ENCODE peak calls at places on chromosomes 3 and 15, in four cellular contexts. T is K562, F is HCT116, L is HepG2. M is an unnamed sample.

GRCh38 chr3:181358555-181358954 is 353.2 kb upstream of the SOX2 start:
- DNase-seq in T (no peak), F (no peak), L (no peak), M (no peak)

GRCh38 chr3:125010393-125010792 is 45.4 kb downstream of the HEG1 start:
- DNase-seq in T (no peak), F (no peak), L (peak), M (no peak)

GRCh38 chr15:101178414-101178813 is 73.4 kb downstream of the CHSY1 start:
- DNase-seq in T (no peak), F (no peak), L (no peak), M (no peak)

GRCh38 chr15:33059184-33059583 is 135.3 kb downstream of the FMN1 start:
- DNase-seq in T (no peak), F (no peak), L (no peak), M (no peak)

GRCh38 chr3:177035678-177036077 is 161.6 kb downstream of the TBL1XR1 start:
- DNase-seq in T (no peak), F (no peak), L (no peak), M (no peak)

GRCh38 chr3:36543276-36543997 is 163.1 kb downstream of the STAC start:
- DNase-seq in T (no peak), F (no peak), L (no peak), M (no peak)

GRCh38 chr3:169091196-169091595 is 572.3 kb downstream of the MECOM start:
- DNase-seq in T (no peak), F (no peak), L (no peak), M (no peak)

GRCh38 chr3:45055411-45056143 is 29.5 kb downstream of the CLEC3B start:
- DNase-seq in T (peak), F (no peak), L (peak), M (no peak)

GRCh38 chr3:73433079-73433478 is 191.7 kb downstream of the PDZRN3 start:
- DNase-seq in T (no peak), F (no peak), L (no peak), M (no peak)

GRCh38 chr3:12972791-12973702 is 100.2 kb downstream of the IQSEC1 start:
- DNase-seq in T (no peak), F (no peak), L (no peak), M (no peak)

GRCh38 chr3:71964170-71964569 is 179.2 kb upstream of the PROK2 start:
- DNase-seq in T (no peak), F (no peak), L (no peak), M (no peak)

GRCh38 chr15:27865323-27865922 is 233.7 kb downstream of the OCA2 start:
- DNase-seq in T (no peak), F (no peak), L (no peak), M (no peak)
- TF ChIP-seq TCF7L2 in T (no peak), F (no peak), L (no peak), M (no peak)

GRCh38 chr3:82496890-82497560 is 735.6 kb upstream of the GBE1 start:
- DNase-seq in T (peak), F (peak), L (peak), M (no peak)
- TF ChIP-seq TCF7L2 in T (no peak), F (no peak), L (no peak), M (no peak)

DNA sequence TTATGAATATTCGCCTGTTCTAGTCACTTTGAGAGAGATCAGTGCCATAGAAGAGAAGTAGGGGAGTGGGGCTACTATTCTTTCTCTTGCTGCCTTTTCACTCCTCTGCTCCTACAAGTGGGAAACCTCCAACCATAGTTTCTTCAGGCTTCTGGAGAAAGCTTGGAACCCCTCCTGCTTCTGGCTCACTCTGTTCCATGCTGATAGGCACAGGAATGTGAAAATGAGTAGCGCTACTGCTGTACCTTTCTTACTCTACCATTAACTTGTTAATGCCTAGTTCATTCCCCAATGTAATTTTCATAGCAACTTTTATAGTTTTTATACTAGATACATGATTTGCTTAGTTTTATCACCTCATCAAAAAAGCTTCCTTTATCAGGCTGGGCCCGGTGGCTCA is 26.7 kb upstream of the JMJD7 start:
- DNase-seq in T (no peak), F (no peak), L (no peak), M (no peak)
- TF ChIP-seq TCF7L2 in T (no peak), F (no peak), L (no peak), M (no peak)

GRCh38 chr3:139774570-139775302 is 97.0 kb upstream of the NMNAT3 start:
- DNase-seq in T (no peak), F (no peak), L (no peak), M (no peak)
- TF ChIP-seq TCF7L2 in T (no peak), F (no peak), L (no peak), M (no peak)

DNA sequence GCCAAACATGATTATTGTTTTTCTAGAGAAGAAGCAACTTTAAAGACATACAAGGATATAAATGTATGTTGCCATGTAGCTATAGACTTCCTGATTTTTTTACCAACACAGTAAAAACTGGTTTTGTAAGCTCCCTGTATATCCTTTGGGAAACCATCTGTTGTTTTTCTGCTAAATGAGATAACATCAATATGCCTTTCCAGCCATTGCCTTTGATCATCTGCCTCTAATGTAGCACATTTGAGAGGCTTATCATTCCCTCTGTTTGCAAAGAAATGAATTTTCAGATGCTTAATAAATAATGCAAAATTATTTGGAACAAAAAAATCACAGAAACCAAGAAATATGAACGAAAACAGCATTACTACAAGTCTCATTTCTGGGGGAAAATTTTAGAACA is 248.3 kb upstream of the GPR149 start:
- DNase-seq in T (no peak), F (no peak), L (no peak), M (no peak)
- TF ChIP-seq TCF7L2 in T (no peak), F (no peak), L (no peak), M (no peak)

GRCh38 chr15:85354432-85354831 is 26.0 kb upstream of the AKAP13 start:
- DNase-seq in T (no peak), F (no peak), L (no peak), M (no peak)
- TF ChIP-seq TCF7L2 in T (no peak), F (no peak), L (no peak), M (no peak)

DNA sequence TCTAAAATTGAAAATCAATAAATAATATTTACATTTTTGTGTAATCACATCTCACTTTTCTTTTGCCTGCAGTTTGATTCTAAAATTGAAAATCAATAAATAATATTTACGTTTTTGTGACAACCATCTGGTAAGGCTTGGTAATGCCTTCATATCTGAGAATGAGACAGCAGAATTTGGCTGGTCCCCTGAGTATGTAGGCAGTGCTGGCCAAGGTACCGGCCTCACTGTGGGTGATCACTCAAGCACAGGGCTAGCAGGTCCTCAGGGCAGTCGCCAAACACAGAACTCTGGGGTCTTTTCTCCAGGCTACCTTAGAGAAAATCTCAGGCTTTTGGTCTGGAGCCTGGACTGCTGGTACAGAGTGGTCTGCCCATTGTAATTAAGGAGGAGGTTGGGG is 26.2 kb downstream of the RTP3 start:
- DNase-seq in T (no peak), F (no peak), L (no peak), M (no peak)
- TF ChIP-seq TCF7L2 in T (no peak), F (no peak), L (no peak), M (no peak)

DNA sequence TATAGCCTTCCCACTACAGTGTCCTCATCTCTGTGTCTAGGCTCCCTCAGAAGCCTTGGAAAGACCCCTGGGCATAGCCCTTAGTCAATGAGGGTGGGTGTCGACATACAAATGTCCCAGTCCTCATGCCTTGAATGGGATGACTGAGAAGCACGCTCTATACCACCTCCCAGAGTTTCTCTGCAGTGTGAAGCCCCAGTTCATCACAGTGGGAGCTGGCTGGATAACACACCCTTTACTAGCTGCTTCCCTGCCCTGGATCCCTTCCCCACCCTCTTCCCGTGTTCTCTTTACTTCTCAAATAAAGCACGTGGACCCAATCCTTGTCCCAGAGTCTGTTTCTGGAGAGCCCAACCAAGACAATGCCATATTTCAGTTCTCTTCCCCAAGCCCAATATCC is 239.3 kb downstream of the VPS13C start:
- DNase-seq in T (no peak), F (no peak), L (no peak), M (no peak)
- TF ChIP-seq TCF7L2 in T (no peak), F (no peak), L (no peak), M (no peak)